ENCODE peak calls at places on chromosomes 12 and 14, in ten cellular contexts. H is left ventricle myocardium superior; W is stimulated activated CD8-positive, alpha-beta memory T cell treated with anti-CD3 and anti-CD28 coated beads, Interleukin-15, amount 100 ng/mL, for 1 hour; N is NCI-H1092 treated with DMSO at 0.1 percent for 48 hours; F is naive thymus-derived CD8-positive, alpha-beta T cell; Z is GM04504; X is occipital lobe; B is hypothalamus; O is KG1; Q is astrocyte of the spinal cord. M is an unnamed sample.

GRCh38 chr12:79775355-79776073 is 84.8 kb upstream of the PAWR start:
- DNase-seq in H (no peak), W (no peak), N (no peak), F (no peak), Z (no peak), X (no peak), B (no peak), O (no peak), Q (no peak), M (peak)

GRCh38 chr12:92396647-92397258 is 251.1 kb upstream of the BTG1 start:
- DNase-seq in H (no peak), W (no peak), N (no peak), F (no peak), Z (peak), X (no peak), B (no peak), O (no peak), Q (peak), M (no peak)

GRCh38 chr12:57775563-57776246 is 3.3 kb downstream of the EEF1AKMT3 start:
- DNase-seq in H (no peak), W (no peak), N (no peak), F (no peak), Z (no peak), X (no peak), B (no peak), O (no peak), Q (no peak), M (no peak)

GRCh38 chr12:8154526-8154925 is 2.3 kb upstream of the ZNF705A start:
- DNase-seq in H (no peak), W (no peak), N (no peak), F (peak), Z (no peak), X (no peak), B (no peak), O (no peak), Q (no peak), M (no peak)

GRCh38 chr12:127538325-127538724 is 728.6 kb upstream of the TMEM132C start:
- DNase-seq in H (no peak), W (no peak), N (no peak), F (no peak), Z (no peak), X (no peak), B (no peak), O (no peak), Q (no peak), M (no peak)

GRCh38 chr14:71711619-71712018 is 220.6 kb upstream of the RGS6 start:
- DNase-seq in H (no peak), W (no peak), N (no peak), F (no peak), Z (peak), X (no peak), B (no peak), O (no peak), Q (peak), M (no peak)

GRCh38 chr12:48865141-48865440 is 579 bp downstream of the RND1 start:
- DNase-seq in H (no peak), W (no peak), N (no peak), F (peak), Z (no peak), X (no peak), B (no peak), O (no peak), Q (no peak), M (peak)

GRCh38 chr12:1606021-1606622 is 11.7 kb upstream of the FBXL14 start:
- DNase-seq in H (peak), W (no peak), N (peak), F (no peak), Z (peak), X (peak), B (peak), O (no peak), Q (peak), M (peak)

GRCh38 chr12:110105961-110106540 is 18.1 kb upstream of the IFT81 start:
- DNase-seq in H (no peak), W (no peak), N (no peak), F (no peak), Z (no peak), X (no peak), B (no peak), O (no peak), Q (no peak), M (no peak)

GRCh38 chr14:73829526-73830431 is 21.9 kb upstream of the PTGR2 start:
- DNase-seq in H (no peak), W (no peak), N (no peak), F (no peak), Z (no peak), X (no peak), B (no peak), O (peak), Q (peak), M (no peak)

GRCh38 chr14:66539034-66539433 is 31.1 kb downstream of the GPHN start:
- DNase-seq in H (no peak), W (no peak), N (no peak), F (no peak), Z (no peak), X (no peak), B (no peak), O (no peak), Q (no peak), M (no peak)

GRCh38 chr14:23129759-23130316 is 10.8 kb upstream of the CEBPE start:
- DNase-seq in H (no peak), W (no peak), N (no peak), F (no peak), Z (no peak), X (no peak), B (no peak), O (no peak), Q (no peak), M (no peak)

GRCh38 chr12:110561471-110562201 is 21.5 kb downstream of the PPTC7 start:
- DNase-seq in H (no peak), W (no peak), N (no peak), F (no peak), Z (peak), X (no peak), B (no peak), O (no peak), Q (no peak), M (no peak)

GRCh38 chr12:110366474-110367208 is 36.9 kb downstream of the ANAPC7 start:
- DNase-seq in H (no peak), W (no peak), N (no peak), F (no peak), Z (no peak), X (no peak), B (no peak), O (no peak), Q (no peak), M (no peak)

GRCh38 chr14:50705026-50705593 is 37.0 kb upstream of the SAV1 start:
- DNase-seq in H (peak), W (no peak), N (no peak), F (no peak), Z (no peak), X (no peak), B (no peak), O (no peak), Q (no peak), M (no peak)

GRCh38 chr12:46217686-46218508 is 50.9 kb downstream of the SLC38A1 start:
- DNase-seq in H (no peak), W (no peak), N (no peak), F (peak), Z (no peak), X (no peak), B (no peak), O (peak), Q (no peak), M (no peak)

GRCh38 chr14:74804219-74804825 is 41.2 kb downstream of the YLPM1 start:
- DNase-seq in H (no peak), W (no peak), N (no peak), F (peak), Z (peak), X (no peak), B (no peak), O (no peak), Q (peak), M (peak)

GRCh38 chr12:119711693-119712092 is 43.8 kb downstream of the PRKAB1 start:
- DNase-seq in H (no peak), W (no peak), N (no peak), F (no peak), Z (no peak), X (no peak), B (no peak), O (no peak), Q (no peak), M (no peak)

GRCh38 chr12:15220961-15221885 is at the start of gene RERG:
- DNase-seq in H (peak), W (peak), N (peak), F (peak), Z (peak), X (peak), B (peak), O (peak), Q (peak), M (peak)

GRCh38 chr12:88993655-88994054 is 358.6 kb downstream of the DUSP6 start:
- DNase-seq in H (no peak), W (no peak), N (peak), F (no peak), Z (peak), X (no peak), B (no peak), O (peak), Q (peak), M (peak)

GRCh38 chr14:50733479-50733878 is 65.4 kb upstream of the SAV1 start:
- DNase-seq in H (no peak), W (no peak), N (no peak), F (no peak), Z (no peak), X (no peak), B (no peak), O (no peak), Q (no peak), M (no peak)

GRCh38 chr14:45361727-45362126 is 108.7 kb upstream of the MIS18BP1 start:
- DNase-seq in H (no peak), W (no peak), N (no peak), F (no peak), Z (no peak), X (no peak), B (no peak), O (no peak), Q (no peak), M (no peak)

GRCh38 chr12:58387199-58387598 is 445.8 kb downstream of the ATP23 start:
- DNase-seq in H (no peak), W (no peak), N (no peak), F (no peak), Z (no peak), X (no peak), B (no peak), O (no peak), Q (peak), M (no peak)

GRCh38 chr14:68688872-68689371 is 103.9 kb downstream of the ZFP36L1 start:
- DNase-seq in H (no peak), W (no peak), N (no peak), F (no peak), Z (no peak), X (no peak), B (no peak), O (no peak), Q (peak), M (no peak)

GRCh38 chr14:77097006-77097688 is 911 bp upstream of the CIPC start:
- DNase-seq in H (no peak), W (no peak), N (peak), F (no peak), Z (no peak), X (no peak), B (no peak), O (peak), Q (peak), M (peak)

GRCh38 chr12:13162904-13163303 is 33.6 kb upstream of the EMP1 start:
- DNase-seq in H (no peak), W (no peak), N (no peak), F (no peak), Z (no peak), X (no peak), B (no peak), O (no peak), Q (no peak), M (no peak)

GRCh38 chr14:52895000-52895399 is 55.9 kb downstream of the FERMT2 start:
- DNase-seq in H (no peak), W (no peak), N (no peak), F (no peak), Z (no peak), X (no peak), B (no peak), O (no peak), Q (no peak), M (no peak)

GRCh38 chr14:74207943-74208342 is 31.3 kb upstream of the VSX2 start:
- DNase-seq in H (no peak), W (no peak), N (no peak), F (no peak), Z (no peak), X (no peak), B (no peak), O (no peak), Q (no peak), M (peak)

GRCh38 chr12:1934068-1934467 is 15.6 kb upstream of the CACNA2D4 start:
- DNase-seq in H (no peak), W (no peak), N (no peak), F (no peak), Z (no peak), X (no peak), B (no peak), O (no peak), Q (no peak), M (no peak)

GRCh38 chr12:109753054-109753401 is 39.4 kb downstream of the FAM222A start:
- DNase-seq in H (peak), W (no peak), N (no peak), F (no peak), Z (no peak), X (no peak), B (no peak), O (no peak), Q (no peak), M (no peak)

GRCh38 chr14:70649803-70650202 is 8.1 kb downstream of the TTC9 start:
- DNase-seq in H (no peak), W (no peak), N (no peak), F (no peak), Z (no peak), X (no peak), B (no peak), O (no peak), Q (no peak), M (no peak)

GRCh38 chr12:59649203-59649602 is 53.4 kb downstream of the SLC16A7 start:
- DNase-seq in H (no peak), W (no peak), N (no peak), F (no peak), Z (no peak), X (no peak), B (no peak), O (no peak), Q (no peak), M (no peak)

GRCh38 chr12:9799961-9800360 is 27.3 kb upstream of the KLRF1 start:
- DNase-seq in H (no peak), W (no peak), N (no peak), F (no peak), Z (no peak), X (no peak), B (no peak), O (no peak), Q (no peak), M (no peak)

GRCh38 chr14:72692678-72693077 is 201.2 kb downstream of the DPF3 start:
- DNase-seq in H (peak), W (no peak), N (no peak), F (no peak), Z (no peak), X (no peak), B (peak), O (no peak), Q (peak), M (no peak)

GRCh38 chr12:52212701-52213540 is 20.1 kb upstream of the KRT7 start:
- DNase-seq in H (no peak), W (no peak), N (no peak), F (no peak), Z (no peak), X (no peak), B (no peak), O (no peak), Q (no peak), M (no peak)

GRCh38 chr12:33653362-33653761 is 213.7 kb upstream of the SYT10 start:
- DNase-seq in H (no peak), W (no peak), N (no peak), F (no peak), Z (no peak), X (no peak), B (no peak), O (no peak), Q (no peak), M (no peak)

GRCh38 chr12:112367986-112368385 is 14.2 kb downstream of the HECTD4 start:
- DNase-seq in H (no peak), W (no peak), N (no peak), F (no peak), Z (no peak), X (no peak), B (no peak), O (no peak), Q (no peak), M (peak)

GRCh38 chr14:100290607-100291304 is 15.5 kb downstream of the SLC25A29 start:
- DNase-seq in H (no peak), W (no peak), N (no peak), F (no peak), Z (no peak), X (no peak), B (no peak), O (no peak), Q (no peak), M (no peak)

GRCh38 chr12:47286676-47287075 is 206.9 kb upstream of the AMIGO2 start:
- DNase-seq in H (no peak), W (no peak), N (no peak), F (no peak), Z (no peak), X (no peak), B (no peak), O (no peak), Q (no peak), M (no peak)